ENCODE peak calls at places on chromosome 18, in eight cellular contexts. Z, D, C, P, X, W, Y and E are unnamed samples.

GRCh38 chr18:49020621-49021021 is 69.9 kb upstream of the SMAD7 start:
- DNase-seq in Y (no peak), Z (no peak), X (no peak), W (no peak), P (peak; percentile 47), D (no peak), C (no peak), E (peak; percentile 25)

GRCh38 chr18:326846-327245 is 59.0 kb upstream of the THOC1 start:
- DNase-seq in W (no peak), D (no peak), P (no peak), C (no peak), Z (no peak), Y (no peak), X (no peak), E (no peak)

GRCh38 chr18:41681138-41681881 is 273.7 kb upstream of the PIK3C3 start:
- DNase-seq in Y (no peak), P (no peak), D (no peak), W (no peak), X (no peak), Z (no peak), C (no peak), E (no peak)

GRCh38 chr18:48409591-48410094 is 460 bp upstream of the ZBTB7C start:
- DNase-seq in Y (no peak), X (no peak), C (no peak), D (peak; percentile 10), Z (peak; percentile 87), W (peak; percentile 25), P (peak; percentile 61), E (peak; percentile 44)

GRCh38 chr18:1094408-1094807 is 189.7 kb downstream of the ADCYAP1 start:
- DNase-seq in Y (no peak), C (no peak), X (no peak), Z (no peak), D (peak; percentile 79), W (no peak), P (no peak), E (no peak)

GRCh38 chr18:27184115-27185024 is 738 bp downstream of the CHST9 start:
- DNase-seq in C (no peak), W (peak; percentile 15), D (no peak), Z (no peak), Y (no peak), X (peak; percentile 49), P (no peak), E (peak; percentile 62)

GRCh38 chr18:3321133-3321812 is 59.3 kb downstream of the MYL12B start:
- DNase-seq in W (no peak), Y (peak; percentile 49), P (no peak), D (peak; percentile 92), Z (peak; percentile 63), C (no peak), X (no peak), E (no peak)

GRCh38 chr18:58942486-58942885 is 77.8 kb downstream of the ZNF532 start:
- DNase-seq in Z (peak; percentile 66), Y (no peak), W (no peak), X (no peak), P (no peak), C (no peak), D (no peak), E (no peak)

GRCh38 chr18:79804130-79804772 is 6.5 kb downstream of the KCNG2 start:
- DNase-seq in D (no peak), P (no peak), Z (no peak), Y (no peak), X (no peak), W (no peak), C (no peak), E (no peak)

GRCh38 chr18:8951491-8951890 is 151.0 kb upstream of the NDUFV2 start:
- DNase-seq in Y (no peak), X (no peak), C (no peak), D (no peak), P (no peak), Z (no peak), W (no peak), E (no peak)

GRCh38 chr18:57434177-57434535 is 1.0 kb upstream of the ONECUT2 start:
- DNase-seq in C (no peak), Y (no peak), P (no peak), W (no peak), D (no peak), Z (no peak), X (peak; percentile 56), E (peak; percentile 56)

GRCh38 chr18:74346206-74346605 is 30.6 kb downstream of the C18orf63 start:
- DNase-seq in C (no peak), Z (no peak), P (no peak), D (no peak), X (no peak), W (no peak), Y (no peak), E (no peak)

GRCh38 chr18:57813245-57813644 is 10.1 kb upstream of the ATP8B1 start:
- DNase-seq in D (peak; percentile 96), C (no peak), P (no peak), W (no peak), Z (no peak), X (no peak), Y (no peak), E (no peak)

GRCh38 chr18:9708882-9709877 is 1.1 kb downstream of the RAB31 start:
- DNase-seq in C (no peak), X (peak; percentile 65), D (no peak), Y (no peak), W (peak; percentile 41), Z (peak; percentile 25), P (no peak), E (peak; percentile 54)

GRCh38 chr18:71849407-71849806 is 694.7 kb downstream of the CBLN2 start:
- DNase-seq in P (no peak), X (no peak), Z (no peak), C (no peak), D (peak; percentile 1), Y (no peak), W (no peak), E (peak; percentile 31)